ENCODE peak calls at places on chromosomes 2 and 18, in nine cellular contexts. J is spleen, I is SK-N-SH, V is HCT116, K is upper lobe of left lung, E is Panc1, S is stomach, A is GM12892, B is prostate gland. G is an unnamed sample.

GRCh38 chr2:132943829-132944228 is 273.8 kb upstream of the LYPD1 start:
- DNase-seq in V (no peak), S (no peak), E (no peak), J (no peak), B (no peak), K (no peak), I (no peak), A (no peak), G (no peak)

GRCh38 chr2:2564300-2565085 is 233.4 kb upstream of the MYT1L start:
- DNase-seq in V (no peak), B (no peak), K (no peak), S (no peak), A (no peak), J (peak; percentile 62), E (no peak), I (no peak), G (no peak)

GRCh38 chr2:160337728-160338127 is 137.7 kb upstream of the ITGB6 start:
- DNase-seq in E (no peak), J (no peak), V (no peak), B (no peak), A (no peak), K (no peak), I (no peak), S (no peak), G (no peak)

GRCh38 chr18:45688834-45689233 is 35.1 kb upstream of the SLC14A1 start:
- DNase-seq in S (no peak), V (no peak), I (no peak), K (no peak), B (no peak), A (no peak), J (peak; percentile 81), E (no peak), G (no peak)

GRCh38 chr2:219440388-219441256 is 6.0 kb downstream of the SPEG start:
- DNase-seq in V (no peak), S (no peak), I (no peak), E (no peak), A (no peak), J (no peak), K (no peak), B (no peak), G (no peak)

GRCh38 chr2:173943139-173943538 is 22.0 kb downstream of the SP3 start:
- DNase-seq in I (no peak), S (no peak), A (no peak), V (no peak), J (no peak), E (no peak), K (no peak), B (no peak), G (no peak)

GRCh38 chr18:57644540-57644939 is 22.9 kb upstream of the NARS1 start:
- DNase-seq in A (no peak), J (no peak), K (no peak), S (no peak), E (no peak), I (no peak), B (no peak), V (no peak), G (no peak)

GRCh38 chr2:120442923-120443571 is 97.1 kb downstream of the INHBB start:
- DNase-seq in E (no peak), J (peak; percentile 72), V (peak; percentile 63), I (no peak), A (peak; percentile 42), S (peak; percentile 92), B (peak; percentile 85), K (peak; percentile 95), G (no peak)

GRCh38 chr2:103788875-103789715 is 1027.3 kb downstream of the TMEM182 start:
- DNase-seq in J (no peak), A (no peak), E (no peak), B (no peak), I (no peak), K (no peak), S (no peak), V (no peak), G (no peak)

GRCh38 chr18:34222396-34223163 is 2.1 kb downstream of the NOL4 start:
- DNase-seq in K (peak; percentile 85), E (no peak), A (no peak), J (peak; percentile 70), I (peak; percentile 64), B (no peak), S (no peak), V (no peak), G (no peak)

GRCh38 chr2:190023860-190024259 is 38.7 kb downstream of the MSTN start:
- DNase-seq in S (no peak), B (no peak), E (peak; percentile 30), J (no peak), A (no peak), K (no peak), I (peak; percentile 27), V (peak; percentile 60), G (no peak)

GRCh38 chr18:24986611-24987270 is 365.2 kb downstream of the ZNF521 start:
- DNase-seq in I (no peak), A (no peak), K (no peak), J (no peak), S (no peak), V (no peak), E (no peak), B (no peak), G (no peak)

GRCh38 chr2:200944467-200945394 is 18.7 kb downstream of the ORC2 start:
- DNase-seq in S (peak; percentile 62), E (peak; percentile 91), I (no peak), V (peak; percentile 95), K (no peak), A (no peak), J (no peak), B (no peak), G (no peak)
- TF ChIP-seq POLR2AphosphoS5 in S (no peak), E (peak; percentile 33), I (no peak), V (no peak), K (no peak), A (no peak), J (no peak), B (no peak), G (no peak)

GRCh38 chr2:170969030-170969429 is 40.0 kb downstream of the GORASP2 start:
- DNase-seq in V (no peak), I (no peak), B (no peak), S (no peak), A (no peak), E (no peak), K (no peak), J (no peak), G (no peak)

GRCh38 chr2:170967553-170967952 is 38.5 kb downstream of the GORASP2 start:
- DNase-seq in I (no peak), A (no peak), E (no peak), K (no peak), B (no peak), J (no peak), S (no peak), V (no peak), G (no peak)

GRCh38 chr2:170969872-170970271 is 40.8 kb downstream of the GORASP2 start:
- DNase-seq in J (no peak), K (no peak), V (no peak), I (no peak), B (no peak), A (no peak), E (no peak), S (no peak), G (no peak)

GRCh38 chr2:170966648-170967396 is 37.8 kb downstream of the GORASP2 start:
- DNase-seq in K (peak; percentile 39), A (no peak), S (no peak), B (no peak), I (peak; percentile 65), E (no peak), V (no peak), J (no peak), G (no peak)

GRCh38 chr2:170968205-170969003 is 39.4 kb downstream of the GORASP2 start:
- DNase-seq in I (no peak), E (no peak), J (no peak), A (no peak), V (no peak), B (no peak), K (no peak), S (no peak), G (no peak)
- TF ChIP-seq POLR2AphosphoS5 in I (no peak), E (no peak), J (no peak), A (peak; percentile 69), V (peak; percentile 22), B (no peak), K (no peak), S (no peak), G (no peak)

GRCh38 chr2:42084231-42084671 is 36.4 kb downstream of the PKDCC start:
- DNase-seq in I (no peak), S (no peak), V (no peak), J (peak; percentile 30), A (no peak), E (no peak), K (no peak), B (peak; percentile 72), G (no peak)
- TF ChIP-seq POLR2AphosphoS5 in I (no peak), S (peak; percentile 52), V (no peak), J (no peak), A (no peak), E (no peak), K (peak; percentile 28), B (peak; percentile 86), G (no peak)

GRCh38 chr18:35479911-35480586 is 17.7 kb downstream of the INO80C start:
- DNase-seq in B (no peak), K (no peak), I (no peak), E (no peak), S (peak; percentile 83), J (no peak), V (no peak), A (no peak), G (no peak)

GRCh38 chr18:35481960-35482366 is 15.8 kb downstream of the INO80C start:
- DNase-seq in S (no peak), J (no peak), A (no peak), I (no peak), V (no peak), E (no peak), K (no peak), B (no peak), G (no peak)

GRCh38 chr18:35477497-35477896 is 20.3 kb downstream of the INO80C start:
- DNase-seq in S (no peak), K (no peak), B (no peak), I (no peak), A (no peak), E (no peak), J (no peak), V (no peak), G (no peak)

GRCh38 chr18:35477974-35478373 is 19.8 kb downstream of the INO80C start:
- DNase-seq in A (no peak), S (no peak), K (no peak), B (no peak), I (no peak), E (no peak), J (no peak), V (no peak), G (no peak)

DNA sequence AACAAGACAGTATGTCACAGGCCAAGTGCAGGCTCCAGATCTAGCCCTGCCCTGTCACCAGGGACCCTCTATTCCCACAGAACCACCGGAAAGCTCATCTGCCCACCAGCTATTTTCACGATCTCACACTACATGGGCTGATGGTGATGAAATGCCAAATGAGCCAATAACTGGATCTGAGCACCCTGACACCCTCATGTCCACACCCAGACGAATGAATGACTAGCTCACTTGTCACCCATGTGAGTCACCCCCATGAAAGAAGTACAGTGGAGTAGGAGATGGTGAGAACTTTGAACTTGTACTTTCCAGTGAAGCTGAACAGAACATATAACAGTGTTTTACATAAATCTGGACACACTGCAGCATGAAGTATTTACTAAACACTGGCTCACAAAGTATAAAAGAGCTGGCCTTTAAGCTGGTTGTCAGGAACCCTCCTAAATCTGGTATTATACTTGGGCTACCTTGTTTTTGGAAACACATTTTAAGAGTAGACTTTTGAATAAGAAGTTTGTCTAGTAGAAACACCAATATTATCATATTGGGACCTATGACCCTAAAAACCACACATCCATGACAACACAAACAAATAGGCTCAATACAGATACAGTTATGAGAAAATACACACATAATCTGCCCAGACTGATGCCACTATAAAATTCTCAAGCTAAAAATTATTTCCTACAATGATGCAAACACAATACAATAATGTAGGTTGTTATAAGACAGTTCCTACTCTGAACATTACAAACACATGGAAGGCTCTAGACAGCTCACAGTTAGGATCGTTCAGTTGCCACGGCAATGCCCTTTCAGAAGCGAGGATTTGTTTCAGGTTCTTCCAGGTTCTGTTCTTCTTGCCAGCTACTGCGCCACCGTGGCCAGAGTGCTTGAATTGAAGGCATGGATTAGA is 19.0 kb downstream of the INO80C start:
- DNase-seq in B (no peak), A (no peak), S (peak; percentile 68), V (peak; percentile 95), J (no peak), I (no peak), K (no peak), E (peak; percentile 89), G (no peak)
- TF ChIP-seq POLR2AphosphoS5 in B (no peak), A (no peak), S (peak; percentile 74), V (peak; percentile 64), J (no peak), I (no peak), K (peak; percentile 50), E (no peak), G (no peak)

G was measured in GM12891.